ENCODE peak calls at places on chromosomes 12 and 14, in four cellular contexts. One of them, this sample, is unnamed.

GRCh38 chr14:72745991-72746980 is 147.6 kb downstream of the DPF3 start:
- DNase-seq in natural killer cell: no peak
- DNase-seq in occipital lobe: no peak
- DNase-seq in foreskin fibroblast: peak
- DNase-seq in this sample: no peak

GRCh38 chr12:49098035-49098451 is 3.4 kb upstream of the DHH start:
- DNase-seq in foreskin fibroblast: no peak
- DNase-seq in natural killer cell: peak
- DNase-seq in occipital lobe: no peak
- DNase-seq in this sample: peak

GRCh38 chr12:19575307-19576243 is 136.3 kb downstream of the AEBP2 start:
- DNase-seq in occipital lobe: no peak
- DNase-seq in foreskin fibroblast: peak
- DNase-seq in natural killer cell: no peak
- DNase-seq in this sample: no peak

GRCh38 chr14:74919421-74920165 is 3.5 kb downstream of the RPS6KL1 start:
- DNase-seq in foreskin fibroblast: peak
- DNase-seq in natural killer cell: no peak
- DNase-seq in occipital lobe: no peak
- DNase-seq in this sample: no peak

GRCh38 chr14:99201351-99202073 is 70.5 kb downstream of the BCL11B start:
- DNase-seq in natural killer cell: no peak
- DNase-seq in occipital lobe: no peak
- DNase-seq in foreskin fibroblast: no peak
- DNase-seq in this sample: no peak

GRCh38 chr12:6996040-6996441 is 22.2 kb downstream of the LPCAT3 start:
- DNase-seq in natural killer cell: no peak
- DNase-seq in foreskin fibroblast: peak
- DNase-seq in occipital lobe: no peak
- DNase-seq in this sample: no peak

GRCh38 chr12:89098390-89099102 is 253.8 kb downstream of the DUSP6 start:
- DNase-seq in occipital lobe: no peak
- DNase-seq in foreskin fibroblast: no peak
- DNase-seq in natural killer cell: no peak
- DNase-seq in this sample: no peak

GRCh38 chr14:94897583-94897982 is 127.7 kb upstream of the GSC start:
- DNase-seq in foreskin fibroblast: no peak
- DNase-seq in natural killer cell: no peak
- DNase-seq in occipital lobe: no peak
- DNase-seq in this sample: no peak

GRCh38 chr14:49692191-49692757 is 646 bp upstream of the KLHDC1 start:
- DNase-seq in foreskin fibroblast: no peak
- DNase-seq in occipital lobe: no peak
- DNase-seq in natural killer cell: no peak
- DNase-seq in this sample: no peak

GRCh38 chr12:56375598-56376434 is 13.2 kb upstream of the APOF start:
- DNase-seq in occipital lobe: no peak
- DNase-seq in natural killer cell: no peak
- DNase-seq in foreskin fibroblast: no peak
- DNase-seq in this sample: peak

GRCh38 chr14:79911762-79912161 is 299.5 kb downstream of the DIO2 start:
- DNase-seq in foreskin fibroblast: no peak
- DNase-seq in natural killer cell: no peak
- DNase-seq in occipital lobe: no peak
- DNase-seq in this sample: no peak

GRCh38 chr12:47557401-47557800 is 148.4 kb downstream of the RPAP3 start:
- DNase-seq in foreskin fibroblast: no peak
- DNase-seq in occipital lobe: no peak
- DNase-seq in natural killer cell: no peak
- DNase-seq in this sample: no peak

GRCh38 chr12:82973601-82974000 is 286.9 kb downstream of the TMTC2 start:
- DNase-seq in foreskin fibroblast: no peak
- DNase-seq in natural killer cell: no peak
- DNase-seq in occipital lobe: no peak
- DNase-seq in this sample: no peak

GRCh38 chr14:75497191-75497590 is 25.1 kb upstream of the BATF start:
- DNase-seq in natural killer cell: no peak
- DNase-seq in foreskin fibroblast: no peak
- DNase-seq in occipital lobe: no peak
- DNase-seq in this sample: no peak

GRCh38 chr14:101561145-101561896 is at the start of gene DIO3:
- DNase-seq in foreskin fibroblast: no peak
- DNase-seq in natural killer cell: no peak
- DNase-seq in occipital lobe: no peak
- DNase-seq in this sample: no peak

GRCh38 chr12:96210376-96211055 is 16.3 kb downstream of the ELK3 start:
- DNase-seq in occipital lobe: no peak
- DNase-seq in natural killer cell: no peak
- DNase-seq in foreskin fibroblast: no peak
- DNase-seq in this sample: no peak

GRCh38 chr12:95805864-95806669 is 15.5 kb upstream of the NTN4 start:
- DNase-seq in foreskin fibroblast: peak
- DNase-seq in occipital lobe: no peak
- DNase-seq in natural killer cell: no peak
- DNase-seq in this sample: no peak

GRCh38 chr12:11714626-11715025 is 65.2 kb downstream of the ETV6 start:
- DNase-seq in natural killer cell: no peak
- DNase-seq in foreskin fibroblast: no peak
- DNase-seq in occipital lobe: no peak
- DNase-seq in this sample: no peak

GRCh38 chr12:90585640-90586304 is 369.2 kb downstream of the CCER1 start:
- DNase-seq in foreskin fibroblast: no peak
- DNase-seq in natural killer cell: no peak
- DNase-seq in occipital lobe: no peak
- DNase-seq in this sample: no peak

GRCh38 chr12:110776410-110776809 is 33.7 kb upstream of the PPP1CC start:
- DNase-seq in natural killer cell: no peak
- DNase-seq in foreskin fibroblast: no peak
- DNase-seq in occipital lobe: no peak
- DNase-seq in this sample: peak

GRCh38 chr12:110546339-110546738 is 36.8 kb downstream of the PPTC7 start:
- DNase-seq in foreskin fibroblast: peak
- DNase-seq in natural killer cell: no peak
- DNase-seq in occipital lobe: no peak
- DNase-seq in this sample: no peak

GRCh38 chr12:104499668-104500328 is 43.0 kb downstream of the CHST11 start:
- DNase-seq in foreskin fibroblast: no peak
- DNase-seq in natural killer cell: no peak
- DNase-seq in occipital lobe: no peak
- DNase-seq in this sample: no peak

GRCh38 chr12:2613674-2614073 is 181.1 kb upstream of the FKBP4 start:
- DNase-seq in foreskin fibroblast: peak
- DNase-seq in occipital lobe: peak
- DNase-seq in natural killer cell: no peak
- DNase-seq in this sample: no peak

GRCh38 chr12:120399531-120399930 is 30.6 kb upstream of the MSI1 start:
- DNase-seq in foreskin fibroblast: peak
- DNase-seq in occipital lobe: no peak
- DNase-seq in natural killer cell: no peak
- DNase-seq in this sample: peak

GRCh38 chr12:3994500-3994899 is 121.3 kb upstream of the PARP11 start:
- DNase-seq in occipital lobe: no peak
- DNase-seq in foreskin fibroblast: no peak
- DNase-seq in natural killer cell: no peak
- DNase-seq in this sample: no peak

GRCh38 chr12:53543539-53543938 is 36.3 kb upstream of the NPFF start:
- DNase-seq in occipital lobe: peak
- DNase-seq in foreskin fibroblast: peak
- DNase-seq in natural killer cell: no peak
- DNase-seq in this sample: peak

GRCh38 chr12:39102474-39103209 is 197.3 kb upstream of the CPNE8 start:
- DNase-seq in foreskin fibroblast: no peak
- DNase-seq in occipital lobe: no peak
- DNase-seq in natural killer cell: no peak
- DNase-seq in this sample: no peak

GRCh38 chr14:93207468-93208308 is 632 bp downstream of the UBR7 start:
- DNase-seq in natural killer cell: no peak
- DNase-seq in occipital lobe: peak
- DNase-seq in foreskin fibroblast: peak
- DNase-seq in this sample: peak

GRCh38 chr14:60642270-60642789 is 6.9 kb downstream of the SIX1 start:
- DNase-seq in natural killer cell: no peak
- DNase-seq in foreskin fibroblast: no peak
- DNase-seq in occipital lobe: no peak
- DNase-seq in this sample: no peak

GRCh38 chr12:109147954-109148353 is 31.6 kb downstream of the ACACB start:
- DNase-seq in foreskin fibroblast: no peak
- DNase-seq in natural killer cell: no peak
- DNase-seq in occipital lobe: no peak
- DNase-seq in this sample: no peak

GRCh38 chr12:111409403-111410228 is 3.9 kb downstream of the SH2B3 start:
- DNase-seq in foreskin fibroblast: peak
- DNase-seq in natural killer cell: peak
- DNase-seq in occipital lobe: no peak
- DNase-seq in this sample: peak

GRCh38 chr12:89245090-89245489 is 107.2 kb downstream of the DUSP6 start:
- DNase-seq in foreskin fibroblast: no peak
- DNase-seq in natural killer cell: no peak
- DNase-seq in occipital lobe: no peak
- DNase-seq in this sample: no peak

GRCh38 chr14:31592122-31592521 is 30.9 kb downstream of the NUBPL start:
- DNase-seq in foreskin fibroblast: no peak
- DNase-seq in natural killer cell: no peak
- DNase-seq in occipital lobe: no peak
- DNase-seq in this sample: no peak

GRCh38 chr14:61894452-61895077 is 132.3 kb downstream of the SNAPC1 start:
- DNase-seq in natural killer cell: peak
- DNase-seq in occipital lobe: peak
- DNase-seq in foreskin fibroblast: peak
- DNase-seq in this sample: peak

GRCh38 chr14:75084513-75084912 is 15.1 kb downstream of the ZC2HC1C start:
- DNase-seq in occipital lobe: no peak
- DNase-seq in natural killer cell: no peak
- DNase-seq in foreskin fibroblast: no peak
- DNase-seq in this sample: no peak